ENCODE peak calls at places on chromosomes 4 and X, in four cellular contexts. G, F, K and J are unnamed samples.

GRCh38 chrX:41692162-41692749 is 3.5 kb downstream of the GPR34 start:
- DNase-seq in F (no peak), K (peak), G (no peak), J (no peak)

GRCh38 chr4:84258905-84259830 is 239.9 kb downstream of the NKX6-1 start:
- DNase-seq in F (no peak), K (peak), G (peak), J (no peak)

GRCh38 chr4:4328840-4329239 is 38.8 kb downstream of the ZBTB49 start:
- DNase-seq in F (no peak), K (no peak), G (no peak), J (no peak)

GRCh38 chr4:186587416-186588018 is 32.1 kb upstream of the MTNR1A start:
- DNase-seq in F (peak), G (peak), K (peak), J (peak)

GRCh38 chrX:153637121-153638040 is 9.6 kb upstream of the DUSP9 start:
- DNase-seq in F (peak), K (no peak), G (no peak), J (no peak)

GRCh38 chr4:30996841-30997240 is 276.7 kb downstream of the PCDH7 start:
- DNase-seq in F (no peak), G (no peak), K (no peak), J (no peak)

GRCh38 chrX:52979993-52980392 is 21.7 kb upstream of the FAM156A start:
- DNase-seq in K (peak), F (no peak), G (no peak), J (no peak)

GRCh38 chr4:114250439-114250891 is 271.0 kb upstream of the ARSJ start:
- DNase-seq in F (no peak), K (no peak), G (no peak), J (no peak)

GRCh38 chrX:95318882-95319281 is 1365.8 kb upstream of the DIAPH2 start:
- DNase-seq in F (peak), K (peak), G (peak), J (no peak)